ENCODE peak calls at places on chromosomes 4 and X, in four cellular contexts. U is kidney glomerular epithelial cell; D is stimulated activated CD4-positive, alpha-beta T cell treated with anti-CD3 and anti-CD28 coated beads, TNF-alpha, amount 100 ng/mL, for 4 hours; Z is cerebellum. F is an unnamed sample.

GRCh38 chr4:5203309-5203708 is 152.0 kb downstream of the STK32B start:
- DNase-seq in Z (no peak), D (no peak), U (no peak), F (no peak)

GRCh38 chr4:155672342-155672741 is 5.7 kb downstream of the GUCY1A1 start:
- DNase-seq in D (no peak), Z (no peak), U (no peak), F (no peak)

GRCh38 chr4:168551211-168551610 is 54.4 kb downstream of the PALLD start:
- DNase-seq in U (peak), Z (no peak), D (no peak), F (peak)

GRCh38 chr4:83731609-83732008 is 195.7 kb downstream of the GPAT3 start:
- DNase-seq in U (no peak), Z (no peak), D (no peak), F (peak)

GRCh38 chr4:7828011-7828720 is 111.5 kb downstream of the AFAP1 start:
- DNase-seq in U (peak), D (no peak), Z (no peak), F (peak)

GRCh38 chr4:55781809-55782208 is 37.8 kb upstream of the EXOC1L start:
- DNase-seq in Z (no peak), D (no peak), U (no peak), F (no peak)

GRCh38 chr4:89400408-89401035 is 92.9 kb upstream of the GPRIN3 start:
- DNase-seq in D (no peak), U (no peak), Z (no peak), F (no peak)

GRCh38 chrX:68284281-68284904 is 148.9 kb downstream of the OPHN1 start:
- DNase-seq in U (no peak), Z (no peak), D (no peak), F (no peak)

GRCh38 chr4:183492791-183493221 is 12.1 kb upstream of the ING2 start:
- DNase-seq in Z (no peak), D (no peak), U (no peak), F (peak)

GRCh38 chrX:66022742-66023725 is 16.8 kb downstream of the VSIG4 start:
- DNase-seq in D (no peak), U (no peak), Z (no peak), F (no peak)

GRCh38 chr4:42159271-42160001 is 7.0 kb upstream of the BEND4 start:
- DNase-seq in Z (no peak), U (no peak), D (no peak), F (no peak)

GRCh38 chrX:96314974-96315373 is 369.7 kb upstream of the DIAPH2 start:
- DNase-seq in D (no peak), U (peak), Z (no peak), F (peak)

GRCh38 chrX:136048446-136048845 is 63.2 kb downstream of the SLC9A6 start:
- DNase-seq in D (no peak), U (no peak), Z (no peak), F (no peak)

GRCh38 chrX:119604778-119605177 is 1.4 kb downstream of the NKRF start:
- DNase-seq in D (no peak), Z (peak), U (no peak), F (no peak)

GRCh38 chrX:86149089-86149488 is 838 bp downstream of the DACH2 start:
- DNase-seq in U (no peak), Z (no peak), D (no peak), F (no peak)

GRCh38 chr4:52483186-52483585 is 175.9 kb downstream of the USP46 start:
- DNase-seq in U (no peak), D (no peak), Z (no peak), F (no peak)

GRCh38 chr4:40916880-40917279 is 167.1 kb downstream of the NSUN7 start:
- DNase-seq in D (peak), U (no peak), Z (no peak), F (peak)

GRCh38 chr4:137707626-137708025 is 175.3 kb upstream of the PCDH18 start:
- DNase-seq in Z (no peak), U (no peak), D (no peak), F (peak)

GRCh38 chrX:24153175-24153795 is 3.8 kb downstream of the ZFX start:
- DNase-seq in U (no peak), Z (no peak), D (no peak), F (no peak)

GRCh38 chrX:112819813-112820212 is 20.8 kb downstream of the AMOT start:
- DNase-seq in Z (no peak), D (no peak), U (no peak), F (no peak)

GRCh38 chrX:3407785-3408184 is 61.3 kb upstream of the MXRA5 start:
- DNase-seq in Z (no peak), D (no peak), U (no peak), F (no peak)

GRCh38 chr4:6972911-6973310 is 63.3 kb downstream of the TBC1D14 start:
- DNase-seq in Z (no peak), U (no peak), D (no peak), F (peak)

GRCh38 chr4:163558539-163559044 is 64.1 kb downstream of the TMA16 start:
- DNase-seq in D (no peak), Z (no peak), U (no peak), F (no peak)

GRCh38 chr4:42638276-42638675 is 18.6 kb downstream of the ATP8A1 start:
- DNase-seq in U (no peak), D (no peak), Z (no peak), F (no peak)

GRCh38 chr4:112735474-112735951 is 98.6 kb downstream of the LARP7 start:
- DNase-seq in Z (no peak), D (no peak), U (no peak), F (no peak)

GRCh38 chr4:1572521-1572920 is 111.6 kb downstream of the FAM53A start:
- DNase-seq in Z (no peak), U (no peak), D (no peak), F (no peak)

GRCh38 chr4:122224348-122224747 is 72.2 kb downstream of the BLTP1 start:
- DNase-seq in Z (no peak), D (no peak), U (no peak), F (no peak)

GRCh38 chr4:33961751-33962150 is 2282.6 kb downstream of the ARAP2 start:
- DNase-seq in U (no peak), Z (no peak), D (no peak), F (no peak)

GRCh38 chr4:11230888-11231287 is 197.8 kb downstream of the HS3ST1 start:
- DNase-seq in Z (no peak), D (no peak), U (no peak), F (no peak)